ENCODE peak calls at places on chromosomes 3 and 15, in eight cellular contexts. B, J, O, T, X, W, Q and F are unnamed samples.

GRCh38 chr15:51829360-51830278 is at the start of gene TMOD3:
- DNase-seq in B (peak; percentile 95), J (peak; percentile 93), O (peak; percentile 91), T (peak; percentile 94), X (peak; percentile 95), W (peak; percentile 93), Q (peak; percentile 95), F (peak; percentile 93)

GRCh38 chr3:146326875-146327543 is 76.1 kb upstream of the PLSCR4 start:
- DNase-seq in B (peak; percentile 25), J (peak; percentile 59), O (no peak), T (no peak), X (peak; percentile 70), W (no peak), Q (peak; percentile 46), F (no peak)

GRCh38 chr3:141378556-141378955 is 10.3 kb downstream of the ZBTB38 start:
- DNase-seq in B (no peak), J (no peak), O (no peak), T (no peak), X (no peak), W (no peak), Q (no peak), F (no peak)

GRCh38 chr3:121436641-121437040 is 109.1 kb downstream of the POLQ start:
- DNase-seq in B (no peak), J (no peak), O (no peak), T (no peak), X (no peak), W (no peak), Q (no peak), F (no peak)

GRCh38 chr3:45035441-45036301 is 9.6 kb downstream of the CLEC3B start:
- DNase-seq in B (no peak), J (no peak), O (peak; percentile 41), T (no peak), X (peak; percentile 79), W (peak; percentile 35), Q (peak; percentile 55), F (peak; percentile 49)

GRCh38 chr3:194772241-194773000 is 86.7 kb downstream of the FAM43A start:
- DNase-seq in B (no peak), J (no peak), O (no peak), T (no peak), X (no peak), W (no peak), Q (no peak), F (no peak)

GRCh38 chr15:78201281-78202190 is 32.8 kb downstream of the ACSBG1 start:
- DNase-seq in B (no peak), J (no peak), O (no peak), T (no peak), X (no peak), W (no peak), Q (no peak), F (no peak)

GRCh38 chr3:20575153-20575552 is 389.1 kb upstream of the SGO1 start:
- DNase-seq in B (no peak), J (no peak), O (no peak), T (no peak), X (no peak), W (no peak), Q (no peak), F (no peak)

GRCh38 chr3:27685474-27685873 is 36.6 kb downstream of the EOMES start:
- DNase-seq in B (no peak), J (no peak), O (no peak), T (no peak), X (no peak), W (no peak), Q (no peak), F (no peak)

GRCh38 chr3:59426851-59427565 is 377.2 kb upstream of the CFAP20DC start:
- DNase-seq in B (no peak), J (no peak), O (no peak), T (no peak), X (no peak), W (no peak), Q (no peak), F (no peak)

GRCh38 chr15:93417156-93418077 is 328.4 kb upstream of the RGMA start:
- DNase-seq in B (no peak), J (no peak), O (no peak), T (no peak), X (no peak), W (no peak), Q (peak; percentile 28), F (no peak)

GRCh38 chr3:136938334-136938733 is 19.4 kb upstream of the IL20RB start:
- DNase-seq in B (no peak), J (no peak), O (no peak), T (no peak), X (no peak), W (no peak), Q (no peak), F (no peak)

GRCh38 chr3:157354722-157355121 is 81.9 kb upstream of the PTX3 start:
- DNase-seq in B (no peak), J (no peak), O (no peak), T (no peak), X (no peak), W (no peak), Q (peak; percentile 68), F (no peak)

GRCh38 chr3:151091685-151092352 is 6.4 kb downstream of the MED12L start:
- DNase-seq in B (no peak), J (no peak), O (no peak), T (no peak), X (no peak), W (no peak), Q (no peak), F (no peak)

GRCh38 chr3:14120111-14120920 is 4.4 kb downstream of the CHCHD4 start:
- DNase-seq in B (no peak), J (no peak), O (no peak), T (no peak), X (no peak), W (no peak), Q (no peak), F (no peak)

GRCh38 chr3:49385617-49386016 is 26.2 kb downstream of the RHOA start:
- DNase-seq in B (no peak), J (no peak), O (no peak), T (no peak), X (no peak), W (no peak), Q (no peak), F (no peak)

GRCh38 chr15:81894069-81894468 is 151.7 kb downstream of the MEX3B start:
- DNase-seq in B (no peak), J (no peak), O (no peak), T (no peak), X (no peak), W (no peak), Q (peak; percentile 13), F (no peak)